ENCODE peak calls at places on chromosome 17, in four cellular contexts. U, W, Y and N are unnamed samples. For H3K27me3, the result is how much of the 10 kb centered on the place peaks cover.

GRCh38 chr17:68456529-68457167 is 648 bp downstream of the WIPI1 start:
- DNase-seq in W (peak), U (peak), Y (no peak), N (peak)

GRCh38 chr17:71986886-71987285 is 133.9 kb upstream of the SOX9 start:
- DNase-seq in Y (no peak), W (no peak), U (no peak), N (no peak)

GRCh38 chr17:28710948-28711722 is 553 bp downstream of the PROCA1 start:
- DNase-seq in Y (peak), U (peak), W (peak), N (peak)

GRCh38 chr17:71753070-71753469 is 367.8 kb upstream of the SOX9 start:
- DNase-seq in U (no peak), W (no peak), Y (no peak), N (no peak)

GRCh38 chr17:1577186-1577585 is 14.6 kb upstream of the PITPNA start:
- DNase-seq in W (no peak), Y (no peak), U (peak), N (no peak)

GRCh38 chr17:35051579-35052239 is 11.8 kb downstream of the RFFL start:
- DNase-seq in U (peak), W (no peak), Y (no peak), N (no peak)

GRCh38 chr17:81033535-81034167 is 1.3 kb upstream of the BAIAP2 start:
- DNase-seq in W (no peak), U (peak), Y (no peak), N (no peak)

GRCh38 chr17:80667462-80668277 is 123.0 kb downstream of the RPTOR start:
- DNase-seq in W (no peak), Y (no peak), U (peak), N (no peak)

GRCh38 chr17:2755941-2756724 is 6.7 kb upstream of the CCDC92B start:
- DNase-seq in W (peak), U (no peak), Y (no peak), N (no peak)

GRCh38 chr17:58377005-58377660 is 25.1 kb upstream of the SUPT4H1 start:
- DNase-seq in Y (no peak), U (no peak), W (peak), N (no peak)

GRCh38 chr17:43720311-43721060 is 38.1 kb downstream of the SOST start:
- DNase-seq in U (peak), Y (no peak), W (peak), N (peak)

GRCh38 chr17:58344791-58345157 is 7.2 kb downstream of the SUPT4H1 start:
- DNase-seq in W (no peak), U (no peak), Y (peak), N (no peak)

GRCh38 chr17:77811521-77811920 is 147.0 kb upstream of the TNRC6C start:
- DNase-seq in U (no peak), Y (no peak), W (no peak), N (no peak)

GRCh38 chr17:72427761-72428109 is 306.9 kb downstream of the SOX9 start:
- DNase-seq in U (no peak), W (no peak), Y (no peak), N (no peak)

GRCh38 chr17:1000597-1001490 is 3.9 kb downstream of the TIMM22 start:
- DNase-seq in Y (no peak), U (peak), W (no peak), N (no peak)

GRCh38 chr17:71970312-71970711 is 150.5 kb upstream of the SOX9 start:
- DNase-seq in W (no peak), U (no peak), Y (no peak), N (no peak)

GRCh38 chr17:75077490-75078096 is 10.2 kb upstream of the SLC16A5 start:
- DNase-seq in U (no peak), W (no peak), Y (no peak), N (no peak)

GRCh38 chr17:27532269-27533067 is 76.2 kb downstream of the KSR1 start:
- DNase-seq in U (peak), W (no peak), Y (no peak), N (no peak)

GRCh38 chr17:14321476-14321949 is 20.6 kb downstream of the HS3ST3B1 start:
- DNase-seq in Y (no peak), U (peak), W (no peak), N (no peak)

GRCh38 chr17:43767713-43768059 is 9.1 kb upstream of the SOST start:
- DNase-seq in U (no peak), W (no peak), Y (no peak), N (no peak)

GRCh38 chr17:16407911-16408588 is 7.3 kb upstream of the TRPV2 start:
- DNase-seq in Y (peak), U (peak), W (peak), N (no peak)

GRCh38 chr17:3959921-3960601 is 4.2 kb downstream of the ATP2A3 start:
- DNase-seq in W (no peak), Y (no peak), U (no peak), N (no peak)

GRCh38 chr17:3962217-3963069 is 1.8 kb downstream of the ATP2A3 start:
- DNase-seq in Y (no peak), W (no peak), U (no peak), N (no peak)

GRCh38 chr17:3959295-3959899 is 4.8 kb downstream of the ATP2A3 start:
- DNase-seq in U (peak), Y (no peak), W (no peak), N (no peak)

GRCh38 chr17:3961564-3962047 is 2.6 kb downstream of the ATP2A3 start:
- DNase-seq in W (no peak), Y (peak), U (no peak), N (no peak)

DNA sequence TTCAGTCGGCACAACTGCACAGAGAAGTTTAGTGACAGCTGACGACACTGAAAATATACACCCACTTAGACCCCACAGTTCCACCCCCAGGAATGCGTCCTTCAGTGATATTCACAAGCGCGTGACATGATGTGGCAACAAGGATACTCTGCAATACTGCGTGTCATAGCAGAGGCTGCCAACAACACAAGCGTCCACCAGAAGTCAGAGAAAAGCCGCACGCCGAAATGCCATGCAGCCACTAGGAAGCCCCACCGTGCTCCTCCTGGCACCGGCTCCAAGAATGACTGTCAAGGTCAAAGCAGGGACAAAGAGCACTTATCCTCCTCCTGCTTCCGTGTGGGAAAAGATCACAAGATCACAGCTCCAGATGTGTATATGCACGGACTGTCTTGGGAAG is 3.5 kb downstream of the ATP2A3 start:
- DNase-seq in U (no peak), W (no peak), Y (no peak), N (no peak)
- TF ChIP-seq SUZ12 in U (no peak), W (no peak), Y (no peak), N (no peak)

GRCh38 chr17:45020354-45021138 is 30.9 kb downstream of the DCAKD start:
- DNase-seq in Y (no peak), W (peak), U (no peak), N (no peak)

GRCh38 chr17:45022288-45022648 is 29.2 kb downstream of the DCAKD start:
- DNase-seq in Y (no peak), W (no peak), U (no peak), N (no peak)

GRCh38 chr17:45022655-45023339 is 28.6 kb downstream of the DCAKD start:
- DNase-seq in U (no peak), Y (peak), W (no peak), N (no peak)

GRCh38 chr17:45019177-45019711 is 32.2 kb downstream of the DCAKD start:
- DNase-seq in Y (no peak), U (no peak), W (no peak), N (no peak)

DNA sequence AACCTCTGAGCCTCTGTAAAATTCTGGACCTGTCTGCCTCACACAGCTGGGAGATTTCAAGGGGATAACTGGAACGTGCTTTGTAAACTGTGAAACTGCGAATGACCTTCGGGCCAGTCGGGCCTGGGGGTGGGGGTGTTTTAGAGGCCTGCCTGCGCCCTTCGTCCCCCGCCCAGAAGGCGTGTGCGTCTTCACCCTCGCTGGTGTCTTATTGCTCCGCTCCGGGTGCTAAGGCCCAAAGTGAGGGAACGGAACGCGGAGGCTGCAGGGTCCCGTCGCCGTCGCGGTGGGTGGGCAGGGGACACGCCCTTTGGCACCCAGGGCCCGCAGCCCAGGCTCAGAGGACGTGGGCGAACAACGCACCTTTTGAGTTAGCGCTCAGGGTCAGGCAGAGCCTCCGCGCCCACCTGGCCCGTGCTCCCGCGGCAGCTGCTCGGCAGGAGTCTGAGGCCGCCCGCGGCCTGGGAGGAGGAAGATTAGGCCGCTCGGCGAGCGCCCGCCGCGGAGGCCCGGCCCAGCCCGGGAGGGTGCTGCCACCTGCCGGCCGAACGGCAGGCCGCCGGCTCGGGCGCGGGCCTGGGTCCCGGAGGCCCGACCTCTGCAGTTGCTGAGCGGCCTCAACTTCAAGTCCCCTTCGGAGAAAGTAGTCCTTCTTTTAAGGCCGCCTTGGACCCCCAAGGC is 29.7 kb downstream of the DCAKD start:
- DNase-seq in Y (no peak), U (peak), W (peak), N (no peak)
- TF ChIP-seq ZNF274 in Y (no peak), U (peak), W (no peak), N (no peak)

GRCh38 chr17:39221572-39221971 is 4.2 kb downstream of the STAC2 start:
- DNase-seq in W (no peak), U (no peak), Y (no peak), N (no peak)
- H3K27me3 ChIP-seq in W (under half), U (half or more), Y (under half), N (under half)

GRCh38 chr17:5610956-5611355 is 26.6 kb upstream of the NLRP1 start:
- DNase-seq in Y (no peak), W (no peak), U (no peak), N (no peak)
- TF ChIP-seq SUZ12 in Y (no peak), W (no peak), U (no peak), N (no peak)

GRCh38 chr17:45581860-45582259 is 91.3 kb upstream of the PLEKHM1 start:
- DNase-seq in Y (no peak), W (no peak), U (no peak), N (no peak)

GRCh38 chr17:45577571-45578279 is 87.2 kb upstream of the PLEKHM1 start:
- DNase-seq in U (no peak), W (no peak), Y (no peak), N (no peak)

GRCh38 chr17:45580914-45581313 is 90.4 kb upstream of the PLEKHM1 start:
- DNase-seq in W (no peak), U (no peak), Y (no peak), N (no peak)

GRCh38 chr17:45579529-45580495 is 89.3 kb upstream of the PLEKHM1 start:
- DNase-seq in W (peak), U (no peak), Y (no peak), N (no peak)

DNA sequence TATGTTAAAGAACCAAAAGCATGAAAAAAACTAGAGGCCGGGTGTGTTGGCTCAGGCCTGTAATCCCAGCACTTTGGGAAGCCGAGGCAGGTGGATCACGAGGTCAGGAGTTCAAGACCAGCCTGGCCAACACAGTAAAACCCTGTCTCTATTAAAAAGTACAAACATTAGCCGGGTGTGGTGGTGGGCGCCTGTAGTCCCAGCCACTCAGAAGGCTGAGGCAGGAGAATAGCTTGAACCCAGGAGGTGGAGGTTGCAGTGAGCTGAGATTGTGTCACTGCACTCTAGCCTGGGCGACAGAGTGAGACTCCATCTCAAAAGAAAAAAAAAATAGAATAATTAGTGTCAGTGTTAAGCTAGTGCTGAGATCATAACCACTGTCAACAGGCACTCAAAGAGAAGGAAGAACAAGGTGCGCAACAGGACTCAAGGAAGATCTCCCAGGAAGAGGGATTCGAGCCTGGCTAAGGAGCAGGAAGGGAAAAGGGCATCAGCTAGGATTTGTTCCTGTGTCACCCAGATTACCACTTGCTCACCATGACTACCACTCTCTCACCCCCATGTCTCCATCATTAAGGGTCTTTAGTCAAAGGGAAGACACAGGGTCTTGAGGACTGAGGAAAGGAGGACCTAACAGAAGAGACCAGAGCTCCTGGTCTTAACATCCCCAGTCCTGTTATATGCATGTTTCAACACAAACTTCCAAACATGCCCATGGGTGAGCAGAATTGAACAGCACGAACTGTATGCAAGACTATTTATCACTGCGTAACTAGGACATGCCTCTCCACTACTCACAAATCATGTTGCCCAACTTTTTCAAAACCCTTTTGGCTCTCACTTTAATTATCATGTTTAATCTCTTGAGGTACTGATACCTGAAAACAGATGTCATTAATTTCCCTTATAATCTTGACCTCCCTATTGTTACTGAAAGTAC is 88.3 kb upstream of the PLEKHM1 start:
- DNase-seq in U (no peak), Y (no peak), W (no peak), N (no peak)
- TF ChIP-seq ZNF274 in U (no peak), Y (no peak), W (no peak), N (no peak)

GRCh38 chr17:79341529-79341780 is 266.8 kb downstream of the ENGASE start:
- DNase-seq in U (no peak), W (no peak), Y (no peak), N (no peak)
- H3K27me3 ChIP-seq in U (half or more), W (under half), Y (under half), N (under half)